ENCODE peak calls at places on chromosome 19, in four cellular contexts. One of them, this sample, is unnamed.

GRCh38 chr19:5067666-5068065 is 98.8 kb downstream of the KDM4B start:
- DNase-seq in GM23338: no peak
- DNase-seq in stomach: no peak
- DNase-seq in endothelial cell of umbilical vein: no peak
- DNase-seq in this sample: no peak

GRCh38 chr19:39082745-39083598 is 1.2 kb upstream of the ACP7 start:
- DNase-seq in GM23338: no peak
- DNase-seq in stomach: no peak
- DNase-seq in endothelial cell of umbilical vein: no peak
- DNase-seq in this sample: no peak

GRCh38 chr19:47471733-47472457 is at the start of gene SLC8A2:
- DNase-seq in GM23338: peak; percentile 95
- DNase-seq in stomach: peak; percentile 51
- DNase-seq in endothelial cell of umbilical vein: peak; percentile 46
- DNase-seq in this sample: no peak

GRCh38 chr19:17385878-17386611 is 8.0 kb downstream of the CCDC194 start:
- DNase-seq in GM23338: peak; percentile 92
- DNase-seq in stomach: peak; percentile 65
- DNase-seq in endothelial cell of umbilical vein: peak; percentile 64
- DNase-seq in this sample: no peak

GRCh38 chr19:7614859-7615741 is 14.2 kb downstream of the XAB2 start:
- DNase-seq in GM23338: no peak
- DNase-seq in stomach: no peak
- DNase-seq in endothelial cell of umbilical vein: no peak
- DNase-seq in this sample: no peak

GRCh38 chr19:3154957-3155736 is 19.3 kb downstream of the GNA15 start:
- DNase-seq in GM23338: no peak
- DNase-seq in stomach: peak; percentile 61
- DNase-seq in endothelial cell of umbilical vein: peak; percentile 100
- DNase-seq in this sample: no peak

GRCh38 chr19:2782357-2782935 is 627 bp downstream of the SGTA start:
- DNase-seq in GM23338: no peak
- DNase-seq in stomach: no peak
- DNase-seq in endothelial cell of umbilical vein: peak; percentile 4
- DNase-seq in this sample: no peak

GRCh38 chr19:927044-927706 is 1.3 kb downstream of the ARID3A start:
- DNase-seq in GM23338: peak; percentile 73
- DNase-seq in stomach: peak; percentile 55
- DNase-seq in endothelial cell of umbilical vein: no peak
- DNase-seq in this sample: no peak

GRCh38 chr19:46471116-46471733 is at the start of gene PNMA8A:
- DNase-seq in GM23338: peak; percentile 96
- DNase-seq in stomach: peak; percentile 44
- DNase-seq in endothelial cell of umbilical vein: peak; percentile 54
- DNase-seq in this sample: no peak

GRCh38 chr19:33470686-33471085 is 50.9 kb downstream of the PEPD start:
- DNase-seq in GM23338: no peak
- DNase-seq in stomach: no peak
- DNase-seq in endothelial cell of umbilical vein: no peak
- DNase-seq in this sample: no peak

GRCh38 chr19:46866407-46867132 is 5.8 kb downstream of the ARHGAP35 start:
- DNase-seq in GM23338: no peak
- DNase-seq in stomach: no peak
- DNase-seq in endothelial cell of umbilical vein: peak; percentile 52
- DNase-seq in this sample: no peak

GRCh38 chr19:620166-620862 is 13.0 kb downstream of the POLRMT start:
- DNase-seq in GM23338: no peak
- DNase-seq in stomach: no peak
- DNase-seq in endothelial cell of umbilical vein: no peak
- DNase-seq in this sample: no peak

GRCh38 chr19:3980353-3981251 is 4.7 kb downstream of the EEF2 start:
- DNase-seq in GM23338: no peak
- DNase-seq in stomach: no peak
- DNase-seq in endothelial cell of umbilical vein: no peak
- DNase-seq in this sample: no peak

GRCh38 chr19:56291857-56292256 is 19.3 kb downstream of the EDDM13 start:
- DNase-seq in GM23338: no peak
- DNase-seq in stomach: no peak
- DNase-seq in endothelial cell of umbilical vein: no peak
- DNase-seq in this sample: no peak

GRCh38 chr19:3316659-3317207 is 49.6 kb upstream of the NFIC start:
- DNase-seq in GM23338: no peak
- DNase-seq in stomach: no peak
- DNase-seq in endothelial cell of umbilical vein: no peak
- DNase-seq in this sample: no peak

GRCh38 chr19:9456018-9456689 is 20.8 kb upstream of the ZNF266 start:
- DNase-seq in GM23338: no peak
- DNase-seq in stomach: no peak
- DNase-seq in endothelial cell of umbilical vein: no peak
- DNase-seq in this sample: no peak

DNA sequence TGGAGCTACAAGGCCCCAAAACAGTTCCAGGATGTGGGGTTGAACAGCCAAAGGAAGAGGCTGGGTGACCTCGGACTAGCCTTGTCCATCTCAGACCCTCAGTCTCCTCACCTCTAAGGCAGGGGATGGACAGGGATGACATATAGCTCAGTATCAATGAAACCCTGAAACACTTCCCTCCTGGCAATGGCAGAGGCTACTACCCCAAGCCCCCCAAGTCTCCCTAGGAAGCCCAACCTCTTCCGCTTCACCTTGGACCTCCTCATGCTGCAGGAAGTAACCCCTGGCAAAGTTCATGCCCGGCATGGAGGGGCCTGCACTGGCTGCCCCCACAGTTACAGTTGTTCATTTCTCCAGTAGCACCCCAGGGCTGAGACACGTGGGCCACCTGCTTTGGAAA is 10.6 kb downstream of the CCDC97 start:
- DNase-seq in GM23338: no peak
- DNase-seq in stomach: no peak
- DNase-seq in endothelial cell of umbilical vein: no peak
- DNase-seq in this sample: no peak
- H3K4me3 ChIP-seq in GM23338: no peak overlapping the region
- H3K4me3 ChIP-seq in stomach: no peak overlapping the region
- H3K4me3 ChIP-seq in endothelial cell of umbilical vein: no peak overlapping the region
- H3K4me3 ChIP-seq in this sample: no peak overlapping the region

GRCh38 chr19:43430142-43430710 is 15.5 kb downstream of the TEX101 start:
- DNase-seq in GM23338: peak; percentile 75
- DNase-seq in stomach: no peak
- DNase-seq in endothelial cell of umbilical vein: no peak
- DNase-seq in this sample: no peak
- TF ChIP-seq CTCF in GM23338: peak; percentile 68
- TF ChIP-seq CTCF in stomach: peak; percentile 13
- TF ChIP-seq CTCF in endothelial cell of umbilical vein: no peak
- TF ChIP-seq CTCF in this sample: no peak

GRCh38 chr19:50326101-50326664 is 3.0 kb downstream of the KCNC3 start:
- DNase-seq in GM23338: peak; percentile 64
- DNase-seq in stomach: no peak
- DNase-seq in endothelial cell of umbilical vein: no peak
- DNase-seq in this sample: no peak
- TF ChIP-seq POLR2AphosphoS5 in GM23338: no peak
- TF ChIP-seq POLR2AphosphoS5 in stomach: no peak
- TF ChIP-seq POLR2AphosphoS5 in endothelial cell of umbilical vein: no peak
- TF ChIP-seq POLR2AphosphoS5 in this sample: no peak

DNA sequence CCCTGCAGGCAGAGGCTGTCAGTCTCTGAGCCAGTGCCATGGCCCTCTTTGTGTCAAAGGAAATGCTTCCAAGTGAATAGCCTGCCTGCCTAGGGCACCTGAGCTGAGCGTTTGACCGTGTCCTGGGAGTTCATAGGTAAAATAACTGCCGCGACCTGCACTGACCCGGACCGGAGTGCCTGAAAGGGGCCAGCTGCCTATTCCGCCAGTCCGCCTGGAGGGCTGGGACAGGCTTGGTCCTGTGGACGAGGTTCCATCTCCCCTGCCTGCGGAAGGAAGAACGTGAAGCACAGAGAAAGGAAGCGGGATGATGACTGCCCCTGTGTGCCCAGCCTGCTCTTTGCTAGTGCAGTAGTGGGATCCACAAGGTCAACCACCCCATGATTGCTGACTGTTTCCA is 17.5 kb upstream of the ZNF492 start:
- DNase-seq in GM23338: no peak
- DNase-seq in stomach: no peak
- DNase-seq in endothelial cell of umbilical vein: no peak
- DNase-seq in this sample: no peak
- H3K4me3 ChIP-seq in GM23338: no peak overlapping the region
- H3K4me3 ChIP-seq in stomach: no peak overlapping the region
- H3K4me3 ChIP-seq in endothelial cell of umbilical vein: no peak overlapping the region
- H3K4me3 ChIP-seq in this sample: no peak overlapping the region

This sample was measured in vagina.